ENCODE peak calls at places on chromosomes 7 and 10, in eight cellular contexts. B, X, Y, R, A, W, J and Z are unnamed samples.
A peak's percentile ranks its signal among the peaks of the same experiment; 100 is the strongest.

GRCh38 chr10:5047912-5048628 is 44.4 kb upstream of the AKR1C2 start:
- DNase-seq in B (no peak), X (no peak), Y (peak; percentile 14), R (no peak), A (no peak), W (no peak), J (no peak), Z (no peak)

GRCh38 chr7:76122516-76123239 is 74.8 kb downstream of the MDH2 start:
- DNase-seq in B (no peak), X (no peak), Y (no peak), R (no peak), A (no peak), W (no peak), J (no peak), Z (no peak)

GRCh38 chr10:16776896-16777295 is 40.3 kb downstream of the RSU1 start:
- DNase-seq in B (no peak), X (no peak), Y (peak; percentile 42), R (no peak), A (no peak), W (no peak), J (no peak), Z (no peak)

GRCh38 chr10:132858121-132859081 is 72.5 kb upstream of the NKX6-2 start:
- DNase-seq in B (no peak), X (no peak), Y (no peak), R (no peak), A (peak; percentile 59), W (no peak), J (no peak), Z (no peak)

GRCh38 chr10:50739618-50740350 is at the start of gene ASAH2B:
- DNase-seq in B (peak; percentile 86), X (peak; percentile 89), Y (peak; percentile 81), R (peak; percentile 79), A (peak; percentile 91), W (peak; percentile 81), J (peak; percentile 50), Z (peak; percentile 63)

GRCh38 chr7:139058963-139059362 is 23.1 kb upstream of the ZC3HAV1L start:
- DNase-seq in B (no peak), X (no peak), Y (peak; percentile 28), R (no peak), A (no peak), W (no peak), J (no peak), Z (no peak)

GRCh38 chr7:102993532-102994029 is 80.8 kb downstream of the LRRC17 start:
- DNase-seq in B (no peak), X (no peak), Y (peak; percentile 88), R (no peak), A (no peak), W (no peak), J (no peak), Z (no peak)

GRCh38 chr7:135558337-135558767 is 635 bp downstream of the NUP205 start:
- DNase-seq in B (peak; percentile 69), X (peak; percentile 36), Y (peak; percentile 61), R (peak; percentile 82), A (peak; percentile 88), W (peak; percentile 65), J (peak; percentile 68), Z (peak; percentile 74)

GRCh38 chr7:42694894-42695553 is 216.8 kb downstream of the C7orf25 start:
- DNase-seq in B (no peak), X (no peak), Y (no peak), R (no peak), A (no peak), W (no peak), J (no peak), Z (no peak)

GRCh38 chr7:34949356-34949755 is 87.9 kb downstream of the DPY19L1 start:
- DNase-seq in B (no peak), X (no peak), Y (peak; percentile 12), R (no peak), A (no peak), W (no peak), J (no peak), Z (no peak)

GRCh38 chr10:12376211-12376610 is 26.9 kb downstream of the CAMK1D start:
- DNase-seq in B (no peak), X (no peak), Y (no peak), R (no peak), A (peak; percentile 34), W (no peak), J (no peak), Z (no peak)